ENCODE peak calls at places on chromosomes 1 and 21, in four cellular contexts. One of them, this sample, is unnamed.

GRCh38 chr1:196372896-196373536 is 235.2 kb downstream of the KCNT2 start:
- DNase-seq in GM12878: no peak
- DNase-seq in K562: peak
- DNase-seq in H1: no peak
- DNase-seq in this sample: peak

GRCh38 chr1:83064589-83065242 is 934.2 kb downstream of the TTLL7 start:
- DNase-seq in GM12878: no peak
- DNase-seq in K562: no peak
- DNase-seq in H1: no peak
- DNase-seq in this sample: no peak

GRCh38 chr1:61190476-61191067 is 108.2 kb downstream of the NFIA start:
- DNase-seq in GM12878: no peak
- DNase-seq in K562: no peak
- DNase-seq in H1: no peak
- DNase-seq in this sample: no peak

GRCh38 chr1:232891116-232891515 is 59.3 kb upstream of the NTPCR start:
- DNase-seq in GM12878: no peak
- DNase-seq in K562: no peak
- DNase-seq in H1: no peak
- DNase-seq in this sample: peak

GRCh38 chr1:227490478-227490877 is 72.9 kb upstream of the ZNF678 start:
- DNase-seq in GM12878: no peak
- DNase-seq in K562: no peak
- DNase-seq in H1: no peak
- DNase-seq in this sample: no peak

GRCh38 chr1:21152423-21153100 is 24.1 kb downstream of the EIF4G3 start:
- DNase-seq in GM12878: no peak
- DNase-seq in K562: no peak
- DNase-seq in H1: no peak
- DNase-seq in this sample: peak

GRCh38 chr1:26956321-26956720 is 3.9 kb downstream of the KDF1 start:
- DNase-seq in GM12878: no peak
- DNase-seq in K562: no peak
- DNase-seq in H1: no peak
- DNase-seq in this sample: no peak

GRCh38 chr21:44303490-44303981 is 3.7 kb downstream of the PFKL start:
- DNase-seq in GM12878: no peak
- DNase-seq in K562: no peak
- DNase-seq in H1: no peak
- DNase-seq in this sample: no peak

GRCh38 chr1:10794724-10795304 is 1.6 kb downstream of the CASZ1 start:
- DNase-seq in GM12878: no peak
- DNase-seq in K562: no peak
- DNase-seq in H1: peak
- DNase-seq in this sample: no peak

GRCh38 chr1:161068306-161069200 is 1.1 kb downstream of the ARHGAP30 start:
- DNase-seq in GM12878: peak
- DNase-seq in K562: no peak
- DNase-seq in H1: no peak
- DNase-seq in this sample: no peak

GRCh38 chr1:160708821-160709220 is 2.8 kb downstream of the CD48 start:
- DNase-seq in GM12878: no peak
- DNase-seq in K562: no peak
- DNase-seq in H1: no peak
- DNase-seq in this sample: no peak

GRCh38 chr1:167082511-167083027 is 7.6 kb downstream of the GPA33 start:
- DNase-seq in GM12878: no peak
- DNase-seq in K562: no peak
- DNase-seq in H1: no peak
- DNase-seq in this sample: no peak

GRCh38 chr1:234943801-234944402 is 184.7 kb downstream of the TOMM20 start:
- DNase-seq in GM12878: no peak
- DNase-seq in K562: no peak
- DNase-seq in H1: no peak
- DNase-seq in this sample: no peak

GRCh38 chr1:4076346-4076745 is 176.3 kb upstream of the C1orf174 start:
- DNase-seq in GM12878: no peak
- DNase-seq in K562: no peak
- DNase-seq in H1: no peak
- DNase-seq in this sample: no peak

GRCh38 chr21:42031816-42032215 is 21.7 kb upstream of the ZBTB21 start:
- DNase-seq in GM12878: no peak
- DNase-seq in K562: no peak
- DNase-seq in H1: no peak
- DNase-seq in this sample: no peak

GRCh38 chr1:87940410-87940809 is 611.7 kb downstream of the LMO4 start:
- DNase-seq in GM12878: no peak
- DNase-seq in K562: no peak
- DNase-seq in H1: no peak
- DNase-seq in this sample: no peak

GRCh38 chr1:15345711-15346355 is 63.9 kb upstream of the EFHD2 start:
- DNase-seq in GM12878: no peak
- DNase-seq in K562: peak
- DNase-seq in H1: no peak
- DNase-seq in this sample: no peak

GRCh38 chr21:41147096-41147978 is 20.6 kb upstream of the BACE2 start:
- DNase-seq in GM12878: no peak
- DNase-seq in K562: no peak
- DNase-seq in H1: no peak
- DNase-seq in this sample: no peak

GRCh38 chr1:23799570-23800395 is 771 bp downstream of the GALE start:
- DNase-seq in GM12878: no peak
- DNase-seq in K562: peak
- DNase-seq in H1: peak
- DNase-seq in this sample: peak

GRCh38 chr1:241317676-241318075 is 39.3 kb downstream of the RGS7 start:
- DNase-seq in GM12878: no peak
- DNase-seq in K562: no peak
- DNase-seq in H1: no peak
- DNase-seq in this sample: no peak

GRCh38 chr1:95041491-95042165 is 31.1 kb downstream of the ALG14 start:
- DNase-seq in GM12878: no peak
- DNase-seq in K562: peak
- DNase-seq in H1: no peak
- DNase-seq in this sample: peak

GRCh38 chr1:91803133-91803532 is 82.8 kb downstream of the TGFBR3 start:
- DNase-seq in GM12878: no peak
- DNase-seq in K562: no peak
- DNase-seq in H1: no peak
- DNase-seq in this sample: no peak

GRCh38 chr1:182615468-182616129 is 11.4 kb upstream of the RGS16 start:
- DNase-seq in GM12878: no peak
- DNase-seq in K562: no peak
- DNase-seq in H1: no peak
- DNase-seq in this sample: no peak

GRCh38 chr1:39726600-39726999 is 12.1 kb upstream of the PPIE start:
- DNase-seq in GM12878: no peak
- DNase-seq in K562: no peak
- DNase-seq in H1: no peak
- DNase-seq in this sample: no peak

GRCh38 chr1:999797-1000356 is at the start of gene HES4:
- DNase-seq in GM12878: no peak
- DNase-seq in K562: peak
- DNase-seq in H1: peak
- DNase-seq in this sample: peak

GRCh38 chr1:53511933-53512806 is 53.0 kb downstream of the DMRTB1 start:
- DNase-seq in GM12878: no peak
- DNase-seq in K562: no peak
- DNase-seq in H1: no peak
- DNase-seq in this sample: peak

GRCh38 chr1:202143011-202143767 is 1.3 kb downstream of the ARL8A start:
- DNase-seq in GM12878: no peak
- DNase-seq in K562: no peak
- DNase-seq in H1: no peak
- DNase-seq in this sample: no peak

GRCh38 chr1:202146279-202146678 is 1.7 kb upstream of the ARL8A start:
- DNase-seq in GM12878: no peak
- DNase-seq in K562: no peak
- DNase-seq in H1: no peak
- DNase-seq in this sample: no peak

GRCh38 chr1:202145325-202146140 is 996 bp upstream of the ARL8A start:
- DNase-seq in GM12878: no peak
- DNase-seq in K562: no peak
- DNase-seq in H1: no peak
- DNase-seq in this sample: no peak

GRCh38 chr1:202143768-202144509 is 598 bp downstream of the ARL8A start:
- DNase-seq in GM12878: no peak
- DNase-seq in K562: peak
- DNase-seq in H1: peak
- DNase-seq in this sample: no peak

GRCh38 chr1:202144510-202145324 is at the start of gene ARL8A:
- DNase-seq in GM12878: no peak
- DNase-seq in K562: peak
- DNase-seq in H1: peak
- DNase-seq in this sample: peak
- TF ChIP-seq CHD1 in GM12878: no peak
- TF ChIP-seq CHD1 in K562: no peak
- TF ChIP-seq CHD1 in H1: no peak
- TF ChIP-seq CHD1 in this sample: no peak

GRCh38 chr1:67978988-67979516 is 71.4 kb downstream of the DIRAS3 start:
- DNase-seq in GM12878: no peak
- DNase-seq in K562: no peak
- DNase-seq in H1: no peak
- DNase-seq in this sample: peak
- TF ChIP-seq CHD1 in GM12878: no peak
- TF ChIP-seq CHD1 in K562: no peak
- TF ChIP-seq CHD1 in H1: no peak
- TF ChIP-seq CHD1 in this sample: no peak

DNA sequence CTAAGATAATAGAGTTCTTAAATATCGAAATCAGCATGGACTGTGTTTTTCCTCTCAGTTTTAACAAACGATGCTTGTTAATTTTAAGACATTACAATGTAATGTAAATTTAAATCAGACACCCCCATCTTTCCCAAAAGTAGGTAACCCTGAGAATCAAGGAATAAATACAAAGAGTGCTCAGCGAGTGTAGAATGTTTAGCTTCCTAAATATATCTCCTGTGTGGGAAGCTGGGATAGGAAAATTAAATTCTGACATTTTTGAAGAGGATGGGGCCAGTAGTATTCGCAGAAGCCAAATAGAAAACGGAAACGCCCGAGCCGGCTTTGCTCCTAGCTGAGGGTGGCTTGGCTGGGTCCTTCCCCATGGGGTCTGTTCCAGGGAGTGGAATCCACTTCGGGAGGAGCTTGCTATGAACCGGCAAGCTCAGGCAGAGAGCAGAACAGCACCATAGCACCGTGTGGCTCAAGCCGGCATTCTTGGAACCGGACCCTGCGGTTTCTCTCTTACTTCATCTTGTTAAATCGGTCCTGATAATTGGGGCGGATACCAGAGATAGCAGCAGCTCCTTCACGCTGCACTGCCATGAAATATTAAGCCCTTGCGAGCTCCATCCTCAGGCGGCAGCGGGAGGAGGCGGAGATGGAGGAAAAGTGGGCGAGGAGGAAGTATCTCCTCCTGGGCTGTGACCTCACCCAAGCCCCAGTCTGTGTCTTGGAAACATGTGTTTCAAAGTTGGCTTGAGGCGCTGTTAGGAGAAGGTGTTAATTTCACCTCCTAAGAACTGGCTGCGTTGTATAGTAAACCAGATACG is 24.9 kb downstream of the MAP3K7CL start:
- DNase-seq in GM12878: no peak
- DNase-seq in K562: no peak
- DNase-seq in H1: no peak
- DNase-seq in this sample: peak
- TF ChIP-seq CHD1 in GM12878: no peak
- TF ChIP-seq CHD1 in K562: no peak
- TF ChIP-seq CHD1 in H1: no peak
- TF ChIP-seq CHD1 in this sample: no peak

GRCh38 chr1:12196641-12197482 is 30.1 kb downstream of the TNFRSF1B start:
- DNase-seq in GM12878: no peak
- DNase-seq in K562: no peak
- DNase-seq in H1: no peak
- DNase-seq in this sample: no peak
- TF ChIP-seq CHD1 in GM12878: no peak
- TF ChIP-seq CHD1 in K562: no peak
- TF ChIP-seq CHD1 in H1: no peak
- TF ChIP-seq CHD1 in this sample: no peak

This sample was measured in IMR-90.